ENCODE peak calls at places on chromosome X, in eight cellular contexts. L is esophagus muscularis mucosa, H is Kasumi-1, E is T follicular helper cell, V is caudate nucleus, Z is retina, R is germinal center, J is OCI-LY7. T is an unnamed sample.

GRCh38 chrX:22069586-22069985 is 37.5 kb downstream of the PHEX start:
- DNase-seq in L (no peak), H (no peak), E (no peak), V (no peak), Z (no peak), R (no peak), J (no peak), T (no peak)

GRCh38 chrX:129496625-129497024 is 26.7 kb downstream of the SMARCA1 start:
- DNase-seq in L (no peak), H (no peak), E (no peak), V (no peak), Z (no peak), R (no peak), J (no peak), T (no peak)

GRCh38 chrX:15349046-15349445 is 13.7 kb upstream of the PIGA start:
- DNase-seq in L (no peak), H (peak; percentile 61), E (no peak), V (no peak), Z (peak; percentile 43), R (peak; percentile 24), J (peak; percentile 61), T (peak; percentile 47)

GRCh38 chrX:15790766-15791380 is 589 bp downstream of the ZRSR2 start:
- DNase-seq in L (no peak), H (peak; percentile 25), E (no peak), V (no peak), Z (no peak), R (peak; percentile 15), J (peak; percentile 20), T (no peak)

GRCh38 chrX:1354036-1355019 is 17.7 kb downstream of the IL3RA start:
- DNase-seq in L (no peak), H (no peak), E (no peak), V (no peak), Z (no peak), R (no peak), J (no peak), T (no peak)

GRCh38 chrX:46580613-46581012 is 7.0 kb downstream of the CHST7 start:
- DNase-seq in L (no peak), H (no peak), E (no peak), V (no peak), Z (no peak), R (no peak), J (no peak), T (no peak)

GRCh38 chrX:44874481-44875184 is 1.6 kb downstream of the KDM6A start:
- DNase-seq in L (no peak), H (peak; percentile 9), E (peak; percentile 47), V (no peak), Z (peak; percentile 17), R (peak; percentile 33), J (peak; percentile 37), T (no peak)

GRCh38 chrX:39705299-39705698 is 392.5 kb downstream of the BCOR start:
- DNase-seq in L (no peak), H (peak; percentile 25), E (no peak), V (no peak), Z (no peak), R (no peak), J (no peak), T (peak; percentile 47)

GRCh38 chrX:9846631-9847030 is 60.4 kb downstream of the SHROOM2 start:
- DNase-seq in L (no peak), H (no peak), E (no peak), V (no peak), Z (no peak), R (no peak), J (no peak), T (no peak)

GRCh38 chrX:110965409-110965808 is 130.6 kb upstream of the PAK3 start:
- DNase-seq in L (no peak), H (no peak), E (no peak), V (no peak), Z (no peak), R (no peak), J (no peak), T (no peak)

GRCh38 chrX:93673056-93673868 is at the start of gene NAP1L3:
- DNase-seq in L (no peak), H (no peak), E (peak; percentile 47), V (peak; percentile 69), Z (peak; percentile 92), R (peak; percentile 1), J (no peak), T (peak; percentile 24)

GRCh38 chrX:39096599-39096998 is 295.3 kb downstream of the MID1IP1 start:
- DNase-seq in L (no peak), H (no peak), E (no peak), V (no peak), Z (no peak), R (no peak), J (no peak), T (no peak)

GRCh38 chrX:147476008-147476407 is 435.7 kb upstream of the FMR1 start:
- DNase-seq in L (no peak), H (peak; percentile 17), E (no peak), V (no peak), Z (no peak), R (no peak), J (no peak), T (no peak)

GRCh38 chrX:138745215-138745614 is 33.7 kb upstream of the FGF13 start:
- DNase-seq in L (no peak), H (peak; percentile 46), E (no peak), V (no peak), Z (peak; percentile 61), R (peak; percentile 4), J (peak; percentile 32), T (peak; percentile 20)

GRCh38 chrX:154024271-154024670 is 4.6 kb upstream of the IRAK1 start:
- DNase-seq in L (no peak), H (no peak), E (no peak), V (no peak), Z (no peak), R (no peak), J (no peak), T (no peak)

GRCh38 chrX:132480581-132481203 is 8.1 kb downstream of the MBNL3 start:
- DNase-seq in L (no peak), H (peak; percentile 50), E (peak; percentile 18), V (no peak), Z (no peak), R (peak; percentile 41), J (peak; percentile 89), T (peak; percentile 64)

GRCh38 chrX:66399273-66399672 is 235.2 kb downstream of the HEPH start:
- DNase-seq in L (no peak), H (no peak), E (no peak), V (no peak), Z (no peak), R (no peak), J (no peak), T (no peak)

GRCh38 chrX:46722742-46723568 is 36.0 kb downstream of the SLC9A7 start:
- DNase-seq in L (no peak), H (no peak), E (no peak), V (no peak), Z (no peak), R (no peak), J (no peak), T (no peak)

T was measured in AG09319.